ENCODE peak calls at places on chromosomes 11 and 22, in ten cellular contexts. A, L, P, Z, M, B, W, I, O and R are unnamed samples.

GRCh38 chr11:8596504-8597046 is 2.5 kb upstream of the STK33 start:
- DNase-seq in B (no peak), I (peak; percentile 59), P (no peak), W (no peak), L (no peak), O (no peak), M (no peak), Z (no peak), A (no peak), R (no peak)

GRCh38 chr22:42194953-42195352 is 64.3 kb upstream of the CYP2D6 start:
- DNase-seq in W (no peak), A (no peak), B (no peak), I (no peak), O (no peak), P (no peak), M (no peak), Z (no peak), L (no peak), R (no peak)

GRCh38 chr11:76806131-76806530 is 23.0 kb downstream of the TSKU start:
- DNase-seq in W (no peak), O (no peak), A (no peak), Z (peak; percentile 2), B (no peak), L (no peak), P (no peak), I (no peak), M (no peak), R (no peak)

GRCh38 chr11:115961168-115962003 is 457.2 kb upstream of the CADM1 start:
- DNase-seq in W (no peak), Z (no peak), A (no peak), L (no peak), M (no peak), P (no peak), B (no peak), O (no peak), I (no peak), R (no peak)

GRCh38 chr11:2717561-2717960 is 17.8 kb upstream of the KCNQ1OT1 start:
- DNase-seq in I (no peak), M (no peak), Z (no peak), P (no peak), W (no peak), O (no peak), L (no peak), B (no peak), A (no peak), R (no peak)

GRCh38 chr11:11381471-11382100 is 28.5 kb upstream of the CSNK2A3 start:
- DNase-seq in B (no peak), I (no peak), M (no peak), P (no peak), O (no peak), A (no peak), Z (no peak), L (no peak), W (no peak), R (no peak)

GRCh38 chr11:3710485-3711259 is 39.5 kb upstream of the CHRNA10 start:
- DNase-seq in B (no peak), P (peak; percentile 13), I (no peak), Z (no peak), A (peak; percentile 27), M (no peak), L (no peak), O (peak; percentile 23), W (no peak), R (no peak)

GRCh38 chr11:90867416-90867815 is 644.6 kb upstream of the CHORDC1 start:
- DNase-seq in Z (no peak), B (no peak), A (no peak), O (no peak), L (no peak), W (no peak), I (no peak), M (no peak), P (no peak), R (no peak)

GRCh38 chr22:17508110-17508509 is 55.2 kb upstream of the SLC25A18 start:
- DNase-seq in O (no peak), P (no peak), A (no peak), B (no peak), I (no peak), L (no peak), M (no peak), W (no peak), Z (no peak), R (no peak)

GRCh38 chr22:47386812-47387510 is 624.5 kb downstream of the TBC1D22A start:
- DNase-seq in W (no peak), Z (no peak), L (no peak), I (no peak), O (no peak), P (no peak), M (no peak), B (no peak), A (no peak), R (no peak)

GRCh38 chr11:112321521-112322172 is 61.0 kb upstream of the PLET1 start:
- DNase-seq in W (peak; percentile 92), I (peak; percentile 82), L (no peak), O (peak; percentile 91), Z (peak; percentile 98), A (peak; percentile 85), M (no peak), P (peak; percentile 72), B (no peak), R (no peak)

GRCh38 chr11:898540-899190 is 11.9 kb downstream of the CHID1 start:
- DNase-seq in W (no peak), L (peak; percentile 48), O (no peak), M (no peak), P (peak; percentile 19), A (no peak), Z (no peak), I (no peak), B (peak; percentile 41), R (no peak)

GRCh38 chr11:71244116-71244815 is 8.1 kb downstream of the SHANK2 start:
- DNase-seq in M (no peak), L (no peak), O (no peak), W (no peak), I (no peak), Z (peak; percentile 69), P (no peak), B (no peak), A (no peak), R (no peak)

GRCh38 chr11:129225190-129225589 is 33.1 kb upstream of the ARHGAP32 start:
- DNase-seq in Z (no peak), O (peak; percentile 36), B (no peak), W (no peak), I (no peak), L (no peak), A (peak; percentile 72), M (no peak), P (peak; percentile 22), R (no peak)

GRCh38 chr11:67056267-67056639 is 394 bp upstream of the RHOD start:
- DNase-seq in M (no peak), A (no peak), B (no peak), O (no peak), P (no peak), I (no peak), Z (no peak), W (no peak), L (no peak), R (no peak)

GRCh38 chr11:127000291-127000968 is at the start of gene KIRREL3:
- DNase-seq in L (peak; percentile 64), W (peak; percentile 47), P (peak; percentile 70), Z (no peak), A (peak; percentile 42), O (no peak), M (no peak), B (peak; percentile 54), I (no peak), R (no peak)

GRCh38 chr11:113419426-113420003 is 31.9 kb downstream of the ANKK1 start:
- DNase-seq in L (no peak), I (no peak), A (no peak), B (peak; percentile 34), Z (no peak), P (no peak), M (no peak), W (peak; percentile 78), O (no peak), R (no peak)

GRCh38 chr11:47148903-47149535 is 27.7 kb downstream of the ARFGAP2 start:
- DNase-seq in L (no peak), W (peak; percentile 32), M (no peak), I (no peak), O (no peak), P (peak; percentile 40), A (no peak), Z (no peak), B (no peak), R (no peak)

GRCh38 chr22:50672471-50673230 is at the start of gene SHANK3:
- DNase-seq in W (no peak), Z (no peak), O (no peak), L (no peak), I (no peak), B (no peak), P (no peak), M (no peak), A (no peak), R (peak; percentile 95)

GRCh38 chr11:78030429-78031325 is 7.6 kb upstream of the KCTD14 start:
- DNase-seq in A (peak; percentile 78), P (peak; percentile 60), Z (peak; percentile 81), M (no peak), O (peak; percentile 69), W (peak; percentile 99), I (peak; percentile 18), L (no peak), B (peak; percentile 49), R (no peak)

GRCh38 chr22:36015155-36015805 is 13.3 kb downstream of the RBFOX2 start:
- DNase-seq in O (no peak), I (no peak), W (no peak), P (no peak), Z (no peak), A (no peak), L (no peak), B (peak; percentile 31), M (no peak), R (no peak)

GRCh38 chr11:9535189-9535781 is 38.2 kb upstream of the WEE1 start:
- DNase-seq in I (peak; percentile 50), Z (peak; percentile 70), M (peak; percentile 39), B (peak; percentile 65), W (no peak), A (no peak), L (peak; percentile 75), P (peak; percentile 81), O (peak; percentile 51), R (peak; percentile 34)

GRCh38 chr11:41954034-41954433 is 494.6 kb upstream of the LRRC4C start:
- DNase-seq in B (no peak), M (no peak), O (peak; percentile 45), A (peak; percentile 66), P (peak; percentile 0), I (no peak), W (no peak), L (no peak), Z (peak; percentile 75), R (no peak)

GRCh38 chr11:1573847-1574255 is 1.8 kb upstream of the DUSP8 start:
- DNase-seq in A (no peak), O (no peak), I (peak; percentile 67), M (no peak), B (no peak), L (no peak), Z (peak; percentile 14), W (peak; percentile 75), P (no peak), R (no peak)